ENCODE peak calls at places on chromosomes 13 and 19, in eight cellular contexts. F is left ventricle myocardium inferior, U is thoracic aorta, C is body of pancreas, S is foreskin fibroblast, E is AG09309, R is OCI-LY7, I is bronchial epithelial cell. X is an unnamed sample.

GRCh38 chr19:42965204-42965603 is 28.2 kb upstream of the PSG7 start:
- DNase-seq in R (no peak), E (peak), C (no peak), U (no peak), I (peak), S (peak), F (no peak), X (no peak)

GRCh38 chr13:36313047-36313969 is 15.7 kb upstream of the CCDC169 start:
- DNase-seq in E (no peak), C (no peak), S (no peak), U (no peak), F (no peak), I (peak), R (no peak), X (no peak)

GRCh38 chr13:27171244-27171829 is at the start of gene USP12:
- DNase-seq in U (peak), E (no peak), C (no peak), I (no peak), S (peak), R (peak), F (peak), X (peak)

GRCh38 chr13:51833980-51834379 is 11.0 kb downstream of the TMEM272 start:
- DNase-seq in F (no peak), U (no peak), I (no peak), C (no peak), R (no peak), S (no peak), E (no peak), X (no peak)

GRCh38 chr13:25085125-25085742 is 10.7 kb upstream of the PABPC3 start:
- DNase-seq in R (peak), C (no peak), S (peak), I (peak), E (peak), F (no peak), U (no peak), X (peak)

GRCh38 chr19:406999-407491 is 1.9 kb downstream of the C2CD4C start:
- DNase-seq in S (no peak), U (no peak), I (no peak), F (no peak), E (no peak), C (no peak), R (no peak), X (no peak)

GRCh38 chr19:34261335-34262109 is 7.2 kb downstream of the GARRE1 start:
- DNase-seq in C (no peak), S (no peak), E (no peak), F (no peak), I (no peak), U (no peak), R (no peak), X (no peak)

GRCh38 chr19:11390933-11391680 is 7.0 kb upstream of the EPOR start:
- DNase-seq in I (no peak), C (no peak), S (no peak), R (no peak), E (no peak), F (no peak), U (no peak), X (no peak)

GRCh38 chr19:50358483-50359431 is 6.7 kb downstream of the NAPSA start:
- DNase-seq in F (peak), C (peak), S (peak), R (no peak), I (no peak), U (no peak), E (no peak), X (peak)

GRCh38 chr13:20159646-20160345 is 1.1 kb downstream of the GJA3 start:
- DNase-seq in I (no peak), U (no peak), F (no peak), R (no peak), S (no peak), C (no peak), E (no peak), X (no peak)

GRCh38 chr19:19115954-19116353 is 22.3 kb downstream of the TMEM161A start:
- DNase-seq in U (no peak), R (peak), C (no peak), I (no peak), F (no peak), E (no peak), S (peak), X (peak)

GRCh38 chr13:113109151-113110047 is 3.8 kb downstream of the F7 start:
- DNase-seq in C (peak), S (no peak), F (peak), U (no peak), E (no peak), R (no peak), I (no peak), X (no peak)

GRCh38 chr19:16588089-16588823 is 16.0 kb upstream of the SLC35E1 start:
- DNase-seq in I (no peak), E (no peak), F (no peak), U (no peak), C (peak), R (peak), S (peak), X (peak)

GRCh38 chr13:30971575-30971974 is 39.1 kb downstream of the TEX26 start:
- DNase-seq in U (no peak), R (no peak), I (peak), E (no peak), F (no peak), S (peak), C (no peak), X (no peak)

GRCh38 chr19:19040417-19040816 is 7.0 kb downstream of the ARMC6 start:
- DNase-seq in C (peak), S (peak), I (peak), E (peak), F (peak), U (peak), R (no peak), X (no peak)

GRCh38 chr13:48862572-48862971 is 113.1 kb upstream of the FNDC3A start:
- DNase-seq in I (no peak), C (no peak), R (no peak), F (no peak), E (no peak), U (no peak), S (peak), X (no peak)

GRCh38 chr13:39876258-39876657 is 220.8 kb downstream of the COG6 start:
- DNase-seq in R (no peak), I (peak), U (no peak), E (peak), S (peak), C (no peak), F (no peak), X (no peak)

GRCh38 chr13:112545866-112546265 is 42.1 kb downstream of the TUBGCP3 start:
- DNase-seq in R (no peak), C (no peak), E (peak), U (no peak), S (peak), F (no peak), I (peak), X (no peak)

GRCh38 chr13:93925976-93926375 is 553.5 kb downstream of the DCT start:
- DNase-seq in R (no peak), E (no peak), I (no peak), F (no peak), C (no peak), U (no peak), S (no peak), X (no peak)

GRCh38 chr13:49400755-49401659 is 42.9 kb downstream of the CAB39L start:
- DNase-seq in E (no peak), R (peak), U (no peak), I (peak), S (peak), C (peak), F (no peak), X (peak)

GRCh38 chr19:3670258-3670795 is 29.9 kb downstream of the PIP5K1C start:
- DNase-seq in C (peak), S (peak), E (peak), F (peak), U (peak), R (no peak), I (no peak), X (no peak)

GRCh38 chr13:113115363-113116205 is 7.0 kb upstream of the F10 start:
- DNase-seq in F (no peak), R (no peak), I (no peak), C (no peak), S (no peak), E (no peak), U (no peak), X (no peak)

GRCh38 chr13:21898461-21898860 is 227.6 kb downstream of the FGF9 start:
- DNase-seq in I (peak), E (no peak), R (no peak), F (no peak), C (no peak), S (no peak), U (no peak), X (no peak)

GRCh38 chr19:7795555-7796161 is 32.6 kb downstream of the CLEC4M start:
- DNase-seq in U (no peak), E (no peak), S (no peak), I (peak), R (no peak), F (no peak), C (no peak), X (no peak)

GRCh38 chr19:45601115-45601514 is 897 bp downstream of the GPR4 start:
- DNase-seq in F (no peak), I (no peak), U (no peak), C (no peak), S (no peak), E (no peak), R (no peak), X (no peak)

GRCh38 chr13:20136781-20137703 is 23.8 kb downstream of the GJA3 start:
- DNase-seq in F (no peak), C (peak), I (no peak), S (peak), R (no peak), E (no peak), U (no peak), X (peak)

GRCh38 chr13:37587236-37587635 is 11.3 kb downstream of the POSTN start:
- DNase-seq in C (no peak), I (no peak), U (no peak), F (no peak), R (no peak), E (no peak), S (no peak), X (no peak)

GRCh38 chr13:100842136-100842535 is 167.5 kb upstream of the TMTC4 start:
- DNase-seq in C (no peak), U (no peak), F (no peak), I (no peak), S (no peak), R (no peak), E (no peak), X (no peak)

GRCh38 chr13:97279913-97280312 is 57.8 kb downstream of the MBNL2 start:
- DNase-seq in E (no peak), U (no peak), S (peak), F (no peak), C (no peak), I (no peak), R (no peak), X (no peak)

GRCh38 chr13:107650081-107650701 is 565.1 kb downstream of the LIG4 start:
- DNase-seq in U (no peak), R (peak), I (peak), S (no peak), C (peak), F (peak), E (no peak), X (peak)

GRCh38 chr19:4722671-4723464 is 774 bp downstream of the DPP9 start:
- DNase-seq in F (no peak), I (peak), C (peak), S (peak), R (peak), E (peak), U (no peak), X (peak)

GRCh38 chr13:49258097-49258796 is 10.5 kb downstream of the CDADC1 start:
- DNase-seq in F (no peak), R (no peak), U (no peak), S (no peak), C (no peak), E (no peak), I (no peak), X (no peak)

GRCh38 chr19:33568706-33569105 is 47.1 kb upstream of the PEPD start:
- DNase-seq in F (no peak), S (no peak), U (no peak), E (no peak), R (no peak), I (no peak), C (no peak), X (no peak)

DNA sequence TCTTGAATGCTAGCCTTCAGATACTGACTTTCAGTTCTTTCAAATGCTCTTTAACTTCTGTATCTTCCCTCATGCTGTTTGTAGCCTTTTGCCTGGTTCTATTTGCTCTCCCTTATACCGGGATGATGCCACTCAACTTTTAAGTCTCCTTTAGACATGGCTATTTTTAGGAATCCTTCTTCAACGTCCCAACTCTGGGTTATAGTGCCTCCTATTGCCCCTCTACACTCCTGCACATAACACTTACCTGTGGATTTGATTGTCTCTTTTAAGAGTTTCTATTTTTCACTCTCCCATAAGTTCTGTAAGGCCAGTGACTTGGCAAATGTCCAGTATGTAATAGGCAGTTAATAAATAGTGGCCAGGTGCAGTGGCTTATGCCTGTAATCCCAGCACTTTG is 343.0 kb downstream of the KLF5 start:
- DNase-seq in C (no peak), U (no peak), E (no peak), S (no peak), R (no peak), F (no peak), I (no peak), X (no peak)
- TF ChIP-seq CTCF in C (peak), U (no peak), E (peak), S (no peak), R (no peak), F (no peak), I (peak), X (no peak)

DNA sequence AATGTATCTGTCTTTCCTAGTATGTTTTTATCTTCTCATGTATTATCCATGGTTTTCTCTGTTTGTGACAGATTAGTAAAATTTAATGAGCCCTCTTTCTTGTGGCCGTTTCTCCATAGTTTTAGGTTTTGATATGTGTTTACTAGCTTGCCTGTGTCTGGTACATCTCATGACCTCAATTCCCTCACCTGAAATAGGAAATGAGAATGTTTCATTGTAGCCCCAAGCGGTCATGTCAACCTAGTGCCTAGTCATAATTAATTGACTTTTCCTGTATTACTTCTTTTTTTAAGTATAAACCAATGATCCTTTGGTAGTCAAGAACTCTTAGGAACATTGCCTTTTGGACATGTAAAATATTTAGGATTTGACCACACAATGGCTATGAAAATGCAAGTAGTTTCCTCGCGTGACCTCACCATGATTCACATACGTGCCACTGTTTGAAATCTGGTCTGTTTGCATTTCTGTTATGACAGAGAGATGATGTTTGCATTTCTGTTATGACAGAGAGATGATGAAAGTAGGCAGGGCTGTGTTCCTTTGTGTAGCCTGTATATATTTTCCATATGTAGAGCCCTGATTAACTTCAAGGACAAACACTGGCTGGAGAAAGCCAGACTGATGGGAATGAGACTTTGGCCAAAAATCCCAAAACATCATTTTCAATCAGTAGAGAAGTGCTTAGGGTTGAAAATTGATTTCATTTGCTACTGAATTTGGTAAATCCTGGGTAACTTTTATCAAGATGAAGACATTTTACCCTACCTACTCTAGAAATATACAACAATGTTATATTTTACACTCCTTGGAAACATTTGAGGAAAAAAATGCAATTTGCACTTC is 104.8 kb downstream of the TNFRSF19 start:
- DNase-seq in C (no peak), S (peak), F (no peak), E (peak), U (no peak), I (peak), R (no peak), X (no peak)
- TF ChIP-seq CTCF in C (no peak), S (no peak), F (no peak), E (no peak), U (no peak), I (no peak), R (no peak), X (no peak)

DNA sequence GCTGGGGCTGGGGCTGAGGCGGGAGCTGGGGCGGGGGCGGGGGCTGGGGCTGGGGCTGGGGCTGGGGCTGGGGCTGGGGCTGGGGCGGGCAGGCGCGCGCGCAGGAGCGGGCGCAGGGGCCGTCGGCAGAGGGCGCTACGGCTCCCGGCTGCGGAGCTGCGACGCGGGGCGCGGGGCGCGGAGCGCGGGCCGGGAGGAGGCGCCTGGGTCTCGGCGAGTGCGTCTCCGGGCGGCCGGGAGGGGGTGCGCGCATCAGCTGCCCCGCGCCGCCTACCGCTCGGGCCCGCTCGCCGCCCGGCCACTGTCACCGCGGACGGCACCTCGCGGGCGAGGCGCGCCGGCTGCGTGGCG is 416 bp upstream of the MTUS2 start:
- DNase-seq in C (peak), U (no peak), F (peak), I (no peak), R (no peak), E (no peak), S (peak), X (peak)
- TF ChIP-seq CTCF in C (no peak), U (no peak), F (peak), I (peak), R (no peak), E (no peak), S (no peak), X (peak)

GRCh38 chr13:33471182-33471581 is 185.6 kb upstream of the STARD13 start:
- DNase-seq in S (peak), F (no peak), U (no peak), R (no peak), I (peak), E (no peak), C (no peak), X (no peak)

GRCh38 chr13:33467556-33467955 is 182.0 kb upstream of the STARD13 start:
- DNase-seq in I (no peak), C (no peak), R (no peak), U (no peak), S (no peak), E (no peak), F (no peak), X (no peak)

GRCh38 chr13:33464345-33464744 is 178.8 kb upstream of the STARD13 start:
- DNase-seq in U (no peak), F (no peak), I (no peak), S (no peak), E (no peak), C (no peak), R (no peak), X (no peak)

GRCh38 chr13:33462109-33462508 is 176.6 kb upstream of the STARD13 start:
- DNase-seq in R (no peak), U (no peak), C (no peak), E (no peak), F (no peak), S (no peak), I (no peak), X (no peak)

GRCh38 chr13:33466262-33466661 is 180.7 kb upstream of the STARD13 start:
- DNase-seq in U (no peak), E (no peak), F (no peak), C (no peak), I (no peak), S (no peak), R (no peak), X (no peak)
- TF ChIP-seq CTCF in U (no peak), E (no peak), F (no peak), C (no peak), I (no peak), S (no peak), R (peak), X (no peak)

DNA sequence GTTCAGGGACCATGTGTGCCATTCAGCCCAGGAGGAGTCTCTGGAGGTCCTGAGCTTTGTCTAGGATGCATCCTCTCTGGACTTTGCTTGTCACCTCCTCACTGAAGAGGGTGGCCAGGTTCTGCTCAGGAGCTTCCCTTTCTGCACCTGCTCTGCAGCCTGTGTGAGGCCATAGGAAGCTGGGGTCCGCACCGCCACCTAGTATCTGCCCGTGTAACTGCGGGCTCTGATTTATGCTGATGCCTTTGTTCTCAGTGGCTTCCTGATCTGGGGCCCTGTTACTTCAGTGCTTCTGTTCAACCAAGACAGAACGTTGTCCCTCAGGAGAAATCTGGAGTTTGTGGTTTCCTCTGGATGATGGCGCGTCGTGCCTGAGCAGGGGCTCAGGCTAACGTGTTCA is 15.5 kb downstream of the ZNF610 start:
- DNase-seq in E (no peak), R (peak), C (no peak), S (no peak), I (no peak), F (no peak), U (no peak), X (no peak)
- TF ChIP-seq CTCF in E (no peak), R (peak), C (no peak), S (no peak), I (no peak), F (no peak), U (no peak), X (no peak)